ENCODE peak calls at places on chromosomes 7 and 10, in four cellular contexts. One of them, this sample, is unnamed.

GRCh38 chr10:7239312-7239985 is 171.4 kb downstream of the SFMBT2 start:
- DNase-seq in GM12865: peak
- DNase-seq in cardiac muscle cell: no peak
- DNase-seq in fibroblast of lung: no peak
- DNase-seq in this sample: no peak

GRCh38 chr10:52387744-52388143 is 73.7 kb downstream of the DKK1 start:
- DNase-seq in GM12865: no peak
- DNase-seq in cardiac muscle cell: no peak
- DNase-seq in fibroblast of lung: no peak
- DNase-seq in this sample: no peak

GRCh38 chr10:12719365-12719764 is 282.1 kb downstream of the CCDC3 start:
- DNase-seq in GM12865: no peak
- DNase-seq in cardiac muscle cell: no peak
- DNase-seq in fibroblast of lung: peak
- DNase-seq in this sample: no peak

GRCh38 chr10:43846187-43846680 is 197.6 kb upstream of the ZNF32 start:
- DNase-seq in GM12865: peak
- DNase-seq in cardiac muscle cell: no peak
- DNase-seq in fibroblast of lung: peak
- DNase-seq in this sample: no peak

GRCh38 chr7:110502893-110503465 is 587.9 kb upstream of the LRRN3 start:
- DNase-seq in GM12865: no peak
- DNase-seq in cardiac muscle cell: no peak
- DNase-seq in fibroblast of lung: peak
- DNase-seq in this sample: no peak

GRCh38 chr10:49135575-49136313 is 1.9 kb upstream of the FAM170B start:
- DNase-seq in GM12865: peak
- DNase-seq in cardiac muscle cell: no peak
- DNase-seq in fibroblast of lung: peak
- DNase-seq in this sample: no peak

GRCh38 chr10:118531105-118531851 is 64.2 kb downstream of the PRLHR start:
- DNase-seq in GM12865: no peak
- DNase-seq in cardiac muscle cell: no peak
- DNase-seq in fibroblast of lung: no peak
- DNase-seq in this sample: no peak

GRCh38 chr10:104642001-104642270 is 846 bp downstream of the SORCS3 start:
- DNase-seq in GM12865: no peak
- DNase-seq in cardiac muscle cell: no peak
- DNase-seq in fibroblast of lung: no peak
- DNase-seq in this sample: no peak

GRCh38 chr10:106942035-106942662 is 222.4 kb downstream of the SORCS1 start:
- DNase-seq in GM12865: no peak
- DNase-seq in cardiac muscle cell: no peak
- DNase-seq in fibroblast of lung: no peak
- DNase-seq in this sample: no peak

GRCh38 chr7:158531661-158532060 is 56.0 kb downstream of the PTPRN2 start:
- DNase-seq in GM12865: no peak
- DNase-seq in cardiac muscle cell: no peak
- DNase-seq in fibroblast of lung: no peak
- DNase-seq in this sample: no peak

GRCh38 chr10:98361131-98361633 is 53.8 kb downstream of the PYROXD2 start:
- DNase-seq in GM12865: peak
- DNase-seq in cardiac muscle cell: peak
- DNase-seq in fibroblast of lung: peak
- DNase-seq in this sample: peak

GRCh38 chr10:21727452-21728168 is 193.6 kb downstream of the MLLT10 start:
- DNase-seq in GM12865: no peak
- DNase-seq in cardiac muscle cell: no peak
- DNase-seq in fibroblast of lung: peak
- DNase-seq in this sample: no peak

GRCh38 chr7:144941127-144941526 is 105.3 kb upstream of the TPK1 start:
- DNase-seq in GM12865: no peak
- DNase-seq in cardiac muscle cell: no peak
- DNase-seq in fibroblast of lung: no peak
- DNase-seq in this sample: no peak

GRCh38 chr7:16967174-16967868 is 85.5 kb upstream of the AGR3 start:
- DNase-seq in GM12865: no peak
- DNase-seq in cardiac muscle cell: no peak
- DNase-seq in fibroblast of lung: peak
- DNase-seq in this sample: no peak

GRCh38 chr7:84232653-84233052 is 38.1 kb upstream of the SEMA3A start:
- DNase-seq in GM12865: no peak
- DNase-seq in cardiac muscle cell: no peak
- DNase-seq in fibroblast of lung: peak
- DNase-seq in this sample: no peak

GRCh38 chr10:125080296-125080695 is 80.1 kb downstream of the CTBP2 start:
- DNase-seq in GM12865: no peak
- DNase-seq in cardiac muscle cell: no peak
- DNase-seq in fibroblast of lung: no peak
- DNase-seq in this sample: no peak

GRCh38 chr7:27799212-27799611 is 59.2 kb downstream of the TAX1BP1 start:
- DNase-seq in GM12865: no peak
- DNase-seq in cardiac muscle cell: no peak
- DNase-seq in fibroblast of lung: no peak
- DNase-seq in this sample: no peak

GRCh38 chr7:46681865-46682503 is 760.9 kb upstream of the IGFBP3 start:
- DNase-seq in GM12865: peak
- DNase-seq in cardiac muscle cell: no peak
- DNase-seq in fibroblast of lung: no peak
- DNase-seq in this sample: no peak

GRCh38 chr7:124322561-124322960 is 289.7 kb upstream of the TMEM229A start:
- DNase-seq in GM12865: no peak
- DNase-seq in cardiac muscle cell: no peak
- DNase-seq in fibroblast of lung: no peak
- DNase-seq in this sample: no peak

GRCh38 chr10:28722065-28722803 is 44.9 kb downstream of the BAMBI start:
- DNase-seq in GM12865: no peak
- DNase-seq in cardiac muscle cell: peak
- DNase-seq in fibroblast of lung: peak
- DNase-seq in this sample: no peak

GRCh38 chr10:99341248-99341647 is 12.1 kb downstream of the CNNM1 start:
- DNase-seq in GM12865: no peak
- DNase-seq in cardiac muscle cell: no peak
- DNase-seq in fibroblast of lung: no peak
- DNase-seq in this sample: no peak

GRCh38 chr10:100570518-100570865 is 34.7 kb downstream of the HIF1AN start:
- DNase-seq in GM12865: no peak
- DNase-seq in cardiac muscle cell: no peak
- DNase-seq in fibroblast of lung: no peak
- DNase-seq in this sample: no peak

GRCh38 chr10:98910048-98910447 is 325.6 kb downstream of the HPSE2 start:
- DNase-seq in GM12865: no peak
- DNase-seq in cardiac muscle cell: peak
- DNase-seq in fibroblast of lung: peak
- DNase-seq in this sample: no peak

GRCh38 chr10:13271552-13272163 is 28.2 kb downstream of the PHYH start:
- DNase-seq in GM12865: peak
- DNase-seq in cardiac muscle cell: peak
- DNase-seq in fibroblast of lung: peak
- DNase-seq in this sample: peak

GRCh38 chr7:139629392-139630082 is 106.1 kb downstream of the CLEC2L start:
- DNase-seq in GM12865: no peak
- DNase-seq in cardiac muscle cell: no peak
- DNase-seq in fibroblast of lung: no peak
- DNase-seq in this sample: no peak

GRCh38 chr7:64839910-64840309 is 45.7 kb downstream of the ZNF138 start:
- DNase-seq in GM12865: no peak
- DNase-seq in cardiac muscle cell: no peak
- DNase-seq in fibroblast of lung: no peak
- DNase-seq in this sample: no peak

GRCh38 chr10:22649390-22649841 is 65.0 kb downstream of the PIP4K2A start:
- DNase-seq in GM12865: peak
- DNase-seq in cardiac muscle cell: no peak
- DNase-seq in fibroblast of lung: no peak
- DNase-seq in this sample: no peak

GRCh38 chr10:89516149-89516832 is 19.1 kb downstream of the SLC16A12 start:
- DNase-seq in GM12865: no peak
- DNase-seq in cardiac muscle cell: peak
- DNase-seq in fibroblast of lung: peak
- DNase-seq in this sample: no peak

GRCh38 chr10:89513206-89513605 is 22.2 kb downstream of the SLC16A12 start:
- DNase-seq in GM12865: no peak
- DNase-seq in cardiac muscle cell: no peak
- DNase-seq in fibroblast of lung: no peak
- DNase-seq in this sample: no peak

GRCh38 chr10:89518108-89518507 is 17.3 kb downstream of the SLC16A12 start:
- DNase-seq in GM12865: no peak
- DNase-seq in cardiac muscle cell: no peak
- DNase-seq in fibroblast of lung: no peak
- DNase-seq in this sample: no peak

GRCh38 chr10:89518876-89519842 is 16.2 kb downstream of the SLC16A12 start:
- DNase-seq in GM12865: no peak
- DNase-seq in cardiac muscle cell: no peak
- DNase-seq in fibroblast of lung: peak
- DNase-seq in this sample: no peak

GRCh38 chr10:89515031-89515841 is 20.2 kb downstream of the SLC16A12 start:
- DNase-seq in GM12865: no peak
- DNase-seq in cardiac muscle cell: peak
- DNase-seq in fibroblast of lung: peak
- DNase-seq in this sample: no peak
- H3K4me3 ChIP-seq in GM12865: no peak
- H3K4me3 ChIP-seq in cardiac muscle cell: no peak
- H3K4me3 ChIP-seq in fibroblast of lung: no peak
- H3K4me3 ChIP-seq in this sample: no peak

GRCh38 chr10:123245264-123245663 is 91.1 kb downstream of the BUB3 start:
- DNase-seq in GM12865: no peak
- DNase-seq in cardiac muscle cell: no peak
- DNase-seq in fibroblast of lung: no peak
- DNase-seq in this sample: no peak
- TF ChIP-seq CTCF in GM12865: no peak
- TF ChIP-seq CTCF in cardiac muscle cell: no peak
- TF ChIP-seq CTCF in fibroblast of lung: no peak
- TF ChIP-seq CTCF in this sample: peak

GRCh38 chr10:323651-324293 is 188.5 kb downstream of the ZMYND11 start:
- DNase-seq in GM12865: peak
- DNase-seq in cardiac muscle cell: no peak
- DNase-seq in fibroblast of lung: peak
- DNase-seq in this sample: peak
- H3K4me3 ChIP-seq in GM12865: no peak
- H3K4me3 ChIP-seq in cardiac muscle cell: no peak
- H3K4me3 ChIP-seq in fibroblast of lung: no peak
- H3K4me3 ChIP-seq in this sample: peak

GRCh38 chr10:18583575-18584270 is 67.7 kb downstream of the NSUN6 start:
- DNase-seq in GM12865: no peak
- DNase-seq in cardiac muscle cell: no peak
- DNase-seq in fibroblast of lung: peak
- DNase-seq in this sample: no peak
- TF ChIP-seq CTCF in GM12865: peak
- TF ChIP-seq CTCF in cardiac muscle cell: peak
- TF ChIP-seq CTCF in fibroblast of lung: no peak
- TF ChIP-seq CTCF in this sample: peak

GRCh38 chr10:61627266-61627665 is 35.5 kb upstream of the CABCOCO1 start:
- DNase-seq in GM12865: no peak
- DNase-seq in cardiac muscle cell: no peak
- DNase-seq in fibroblast of lung: peak
- DNase-seq in this sample: no peak

GRCh38 chr10:61620511-61620910 is 42.2 kb upstream of the CABCOCO1 start:
- DNase-seq in GM12865: no peak
- DNase-seq in cardiac muscle cell: no peak
- DNase-seq in fibroblast of lung: no peak
- DNase-seq in this sample: no peak

GRCh38 chr10:61621538-61622150 is 41.1 kb upstream of the CABCOCO1 start:
- DNase-seq in GM12865: no peak
- DNase-seq in cardiac muscle cell: peak
- DNase-seq in fibroblast of lung: no peak
- DNase-seq in this sample: no peak

GRCh38 chr10:61626209-61626608 is 36.5 kb upstream of the CABCOCO1 start:
- DNase-seq in GM12865: no peak
- DNase-seq in cardiac muscle cell: no peak
- DNase-seq in fibroblast of lung: no peak
- DNase-seq in this sample: no peak

DNA sequence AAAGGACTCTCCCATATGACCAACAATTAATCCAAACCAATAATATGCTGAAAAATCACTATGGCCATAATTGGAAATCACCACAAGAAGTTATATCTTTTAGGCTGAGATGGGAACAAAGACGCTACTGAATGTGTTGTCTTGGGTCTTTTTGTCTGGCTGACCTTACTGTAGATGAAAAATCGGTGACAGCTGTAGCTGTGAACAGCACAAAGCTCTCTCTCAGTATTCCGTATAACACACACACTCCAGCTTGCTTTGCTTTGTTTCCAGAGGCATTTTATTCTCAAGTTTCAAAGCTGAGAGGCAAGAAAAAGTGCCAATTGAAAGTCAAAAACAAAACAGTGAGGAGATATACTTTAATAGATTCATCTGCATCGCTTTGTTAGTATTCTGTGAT is 39.6 kb upstream of the CABCOCO1 start:
- DNase-seq in GM12865: no peak
- DNase-seq in cardiac muscle cell: peak
- DNase-seq in fibroblast of lung: no peak
- DNase-seq in this sample: no peak
- H3K4me3 ChIP-seq in GM12865: no peak
- H3K4me3 ChIP-seq in cardiac muscle cell: peak
- H3K4me3 ChIP-seq in fibroblast of lung: no peak
- H3K4me3 ChIP-seq in this sample: no peak

GRCh38 chr7:156545989-156546388 is 94.6 kb upstream of the RNF32 start:
- DNase-seq in GM12865: no peak
- DNase-seq in cardiac muscle cell: no peak
- DNase-seq in fibroblast of lung: no peak
- DNase-seq in this sample: no peak

GRCh38 chr7:156544919-156545715 is 95.5 kb upstream of the RNF32 start:
- DNase-seq in GM12865: no peak
- DNase-seq in cardiac muscle cell: no peak
- DNase-seq in fibroblast of lung: no peak
- DNase-seq in this sample: no peak

GRCh38 chr7:156540619-156541165 is 99.9 kb upstream of the RNF32 start:
- DNase-seq in GM12865: no peak
- DNase-seq in cardiac muscle cell: no peak
- DNase-seq in fibroblast of lung: no peak
- DNase-seq in this sample: no peak

GRCh38 chr7:156543699-156544098 is 96.9 kb upstream of the RNF32 start:
- DNase-seq in GM12865: no peak
- DNase-seq in cardiac muscle cell: no peak
- DNase-seq in fibroblast of lung: no peak
- DNase-seq in this sample: no peak

DNA sequence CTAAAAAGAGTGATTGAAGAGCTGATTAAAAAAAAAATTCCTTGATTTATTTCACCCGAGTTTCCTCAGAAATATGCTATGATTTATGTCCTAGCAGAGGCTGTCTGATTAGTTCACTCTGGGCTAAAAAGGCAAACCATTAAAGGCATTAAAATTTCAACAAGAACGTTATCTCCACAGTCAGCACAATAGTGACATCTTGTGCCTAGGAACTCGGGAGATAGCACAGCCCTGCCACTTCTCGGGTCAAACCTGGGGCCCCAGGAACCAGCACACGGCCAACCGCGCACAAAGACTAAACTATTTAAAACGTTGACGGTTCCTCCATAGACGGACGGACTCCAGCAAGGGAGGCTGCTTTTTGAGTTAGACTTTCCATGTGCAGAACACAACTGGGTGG is 96.4 kb upstream of the RNF32 start:
- DNase-seq in GM12865: no peak
- DNase-seq in cardiac muscle cell: no peak
- DNase-seq in fibroblast of lung: no peak
- DNase-seq in this sample: no peak
- TF ChIP-seq CTCF in GM12865: no peak
- TF ChIP-seq CTCF in cardiac muscle cell: no peak
- TF ChIP-seq CTCF in fibroblast of lung: no peak
- TF ChIP-seq CTCF in this sample: no peak